ENCODE peak calls at places on chromosomes 5 and 9, in ten cellular contexts. One of them, this sample, is unnamed.

GRCh38 chr9:128420651-128421473 is at the start of gene CERCAM:
- DNase-seq in cardiac muscle cell: peak; percentile 80
- DNase-seq in gastrocnemius medialis: no peak
- DNase-seq in aorta: peak; percentile 91
- DNase-seq in GM23248: peak; percentile 83
- DNase-seq in SJSA1: peak; percentile 59
- DNase-seq in fibroblast of lung: no peak
- DNase-seq in neuronal stem cell: peak; percentile 48
- DNase-seq in A549: peak; percentile 49
- DNase-seq in heart left ventricle: peak; percentile 70
- DNase-seq in this sample: peak; percentile 53

GRCh38 chr9:84860423-84861115 is 191.0 kb downstream of the NTRK2 start:
- DNase-seq in cardiac muscle cell: no peak
- DNase-seq in gastrocnemius medialis: no peak
- DNase-seq in aorta: no peak
- DNase-seq in GM23248: no peak
- DNase-seq in SJSA1: no peak
- DNase-seq in fibroblast of lung: no peak
- DNase-seq in neuronal stem cell: no peak
- DNase-seq in A549: no peak
- DNase-seq in heart left ventricle: no peak
- DNase-seq in this sample: no peak

GRCh38 chr5:8238080-8238479 is 369.1 kb downstream of the MTRR start:
- DNase-seq in cardiac muscle cell: no peak
- DNase-seq in gastrocnemius medialis: no peak
- DNase-seq in aorta: no peak
- DNase-seq in GM23248: no peak
- DNase-seq in SJSA1: no peak
- DNase-seq in fibroblast of lung: no peak
- DNase-seq in neuronal stem cell: no peak
- DNase-seq in A549: no peak
- DNase-seq in heart left ventricle: no peak
- DNase-seq in this sample: no peak

GRCh38 chr5:60961685-60962084 is 16.7 kb downstream of the NDUFAF2 start:
- DNase-seq in cardiac muscle cell: no peak
- DNase-seq in gastrocnemius medialis: no peak
- DNase-seq in aorta: no peak
- DNase-seq in GM23248: peak; percentile 52
- DNase-seq in SJSA1: no peak
- DNase-seq in fibroblast of lung: peak; percentile 70
- DNase-seq in neuronal stem cell: no peak
- DNase-seq in A549: peak; percentile 10
- DNase-seq in heart left ventricle: no peak
- DNase-seq in this sample: no peak

GRCh38 chr5:74040811-74041491 is 415.0 kb downstream of the ARHGEF28 start:
- DNase-seq in cardiac muscle cell: no peak
- DNase-seq in gastrocnemius medialis: no peak
- DNase-seq in aorta: no peak
- DNase-seq in GM23248: peak; percentile 30
- DNase-seq in SJSA1: no peak
- DNase-seq in fibroblast of lung: no peak
- DNase-seq in neuronal stem cell: no peak
- DNase-seq in A549: no peak
- DNase-seq in heart left ventricle: no peak
- DNase-seq in this sample: no peak

GRCh38 chr5:169547508-169547907 is 36.1 kb upstream of the SPDL1 start:
- DNase-seq in cardiac muscle cell: peak; percentile 29
- DNase-seq in gastrocnemius medialis: no peak
- DNase-seq in aorta: no peak
- DNase-seq in GM23248: peak; percentile 83
- DNase-seq in SJSA1: no peak
- DNase-seq in fibroblast of lung: peak; percentile 12
- DNase-seq in neuronal stem cell: no peak
- DNase-seq in A549: no peak
- DNase-seq in heart left ventricle: no peak
- DNase-seq in this sample: no peak

GRCh38 chr9:69548676-69549075 is 123.5 kb downstream of the APBA1 start:
- DNase-seq in cardiac muscle cell: no peak
- DNase-seq in gastrocnemius medialis: no peak
- DNase-seq in aorta: no peak
- DNase-seq in GM23248: no peak
- DNase-seq in SJSA1: no peak
- DNase-seq in fibroblast of lung: no peak
- DNase-seq in neuronal stem cell: no peak
- DNase-seq in A549: no peak
- DNase-seq in heart left ventricle: no peak
- DNase-seq in this sample: no peak

GRCh38 chr5:168357881-168358280 is 66.4 kb downstream of the WWC1 start:
- DNase-seq in cardiac muscle cell: no peak
- DNase-seq in gastrocnemius medialis: no peak
- DNase-seq in aorta: no peak
- DNase-seq in GM23248: no peak
- DNase-seq in SJSA1: no peak
- DNase-seq in fibroblast of lung: no peak
- DNase-seq in neuronal stem cell: no peak
- DNase-seq in A549: no peak
- DNase-seq in heart left ventricle: no peak
- DNase-seq in this sample: no peak

DNA sequence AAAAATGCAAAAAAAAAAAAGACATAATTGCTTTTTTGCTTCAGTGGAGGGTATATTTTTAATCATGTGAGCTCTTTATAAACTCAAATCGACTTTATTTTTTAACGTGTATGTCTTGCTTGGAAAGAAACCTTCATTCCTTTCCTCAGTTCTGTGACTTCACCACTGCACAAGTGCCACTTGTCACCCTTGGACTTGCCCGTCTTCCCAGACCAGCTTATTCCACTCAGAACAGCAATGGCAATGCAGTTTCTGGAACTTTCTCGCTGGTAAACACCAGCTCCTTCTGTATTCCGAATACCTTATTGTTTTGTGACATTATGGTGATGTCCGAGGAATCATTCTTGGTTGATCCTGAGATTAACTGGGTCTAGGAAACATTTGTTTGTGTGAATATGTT is 440.5 kb upstream of the ADAMTS16 start:
- DNase-seq in cardiac muscle cell: no peak
- DNase-seq in gastrocnemius medialis: no peak
- DNase-seq in aorta: no peak
- DNase-seq in GM23248: no peak
- DNase-seq in SJSA1: no peak
- DNase-seq in fibroblast of lung: no peak
- DNase-seq in neuronal stem cell: no peak
- DNase-seq in A549: no peak
- DNase-seq in heart left ventricle: no peak
- DNase-seq in this sample: no peak
- H3K27ac ChIP-seq in cardiac muscle cell: no peak overlapping the region
- H3K27ac ChIP-seq in gastrocnemius medialis: no peak overlapping the region
- H3K27ac ChIP-seq in aorta: no peak overlapping the region
- H3K27ac ChIP-seq in GM23248: no peak overlapping the region
- H3K27ac ChIP-seq in SJSA1: no peak overlapping the region
- H3K27ac ChIP-seq in fibroblast of lung: no peak overlapping the region
- H3K27ac ChIP-seq in neuronal stem cell: no peak overlapping the region
- H3K27ac ChIP-seq in A549: no peak overlapping the region
- H3K27ac ChIP-seq in heart left ventricle: no peak overlapping the region
- H3K27ac ChIP-seq in this sample: no peak overlapping the region

GRCh38 chr9:129493714-129494047 is 127.2 kb downstream of the C9orf50 start:
- DNase-seq in cardiac muscle cell: no peak
- DNase-seq in gastrocnemius medialis: no peak
- DNase-seq in aorta: no peak
- DNase-seq in GM23248: no peak
- DNase-seq in SJSA1: no peak
- DNase-seq in fibroblast of lung: no peak
- DNase-seq in neuronal stem cell: no peak
- DNase-seq in A549: no peak
- DNase-seq in heart left ventricle: no peak
- DNase-seq in this sample: no peak

GRCh38 chr9:129493002-129493713 is 127.7 kb downstream of the C9orf50 start:
- DNase-seq in cardiac muscle cell: no peak
- DNase-seq in gastrocnemius medialis: peak; percentile 60
- DNase-seq in aorta: no peak
- DNase-seq in GM23248: no peak
- DNase-seq in SJSA1: no peak
- DNase-seq in fibroblast of lung: no peak
- DNase-seq in neuronal stem cell: no peak
- DNase-seq in A549: no peak
- DNase-seq in heart left ventricle: no peak
- DNase-seq in this sample: no peak

GRCh38 chr9:129489838-129490582 is 130.9 kb downstream of the C9orf50 start:
- DNase-seq in cardiac muscle cell: no peak
- DNase-seq in gastrocnemius medialis: no peak
- DNase-seq in aorta: no peak
- DNase-seq in GM23248: peak; percentile 55
- DNase-seq in SJSA1: no peak
- DNase-seq in fibroblast of lung: no peak
- DNase-seq in neuronal stem cell: no peak
- DNase-seq in A549: peak; percentile 68
- DNase-seq in heart left ventricle: peak; percentile 38
- DNase-seq in this sample: no peak

GRCh38 chr9:129491486-129491855 is 129.4 kb downstream of the C9orf50 start:
- DNase-seq in cardiac muscle cell: no peak
- DNase-seq in gastrocnemius medialis: no peak
- DNase-seq in aorta: peak; percentile 82
- DNase-seq in GM23248: no peak
- DNase-seq in SJSA1: no peak
- DNase-seq in fibroblast of lung: no peak
- DNase-seq in neuronal stem cell: no peak
- DNase-seq in A549: no peak
- DNase-seq in heart left ventricle: peak; percentile 79
- DNase-seq in this sample: no peak

DNA sequence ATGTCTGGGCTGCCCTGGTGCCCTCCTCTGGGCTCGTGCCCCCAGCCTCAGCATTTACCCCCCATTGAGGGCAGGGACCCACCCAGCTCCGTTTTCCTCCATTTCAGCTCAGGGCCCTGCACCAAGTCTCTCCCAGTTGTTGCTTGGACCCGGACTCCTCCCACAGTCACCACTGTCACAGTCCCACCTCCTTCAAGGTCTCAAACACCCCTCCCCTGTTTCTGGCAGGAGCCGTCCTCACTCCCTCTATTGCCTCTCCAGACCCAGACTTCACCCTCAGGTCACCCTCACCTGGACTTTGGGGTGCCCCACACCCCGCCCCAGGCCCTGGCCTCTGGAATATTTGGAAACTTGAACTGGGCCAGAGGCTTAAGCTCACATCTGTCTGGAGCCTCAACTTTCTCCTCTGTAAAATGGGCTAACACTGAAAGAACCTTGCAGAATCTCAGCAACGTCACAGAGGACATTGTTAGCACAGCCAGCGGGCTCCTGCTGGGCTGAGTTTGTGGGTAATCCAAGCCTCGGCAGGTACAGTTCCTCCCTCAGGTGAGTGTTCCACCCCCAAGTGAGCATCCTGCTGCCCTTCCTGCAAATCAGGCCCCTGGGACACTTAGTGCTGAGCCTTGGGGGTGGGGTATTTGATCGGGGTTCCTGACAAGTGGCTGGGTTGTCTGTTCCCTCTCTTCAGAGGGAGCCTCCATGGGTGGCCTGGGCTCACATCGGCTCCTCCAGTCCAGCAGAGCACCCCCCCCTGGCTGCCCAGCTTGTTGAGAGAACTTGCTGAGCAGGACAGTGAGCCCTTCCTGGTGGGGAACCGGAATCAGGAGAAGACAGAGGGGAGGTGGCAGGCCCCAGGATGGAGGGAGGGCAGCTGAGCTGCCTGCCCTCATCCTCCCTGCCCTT is 130.1 kb downstream of the C9orf50 start:
- DNase-seq in cardiac muscle cell: no peak
- DNase-seq in gastrocnemius medialis: no peak
- DNase-seq in aorta: no peak
- DNase-seq in GM23248: peak; percentile 38
- DNase-seq in SJSA1: peak; percentile 76
- DNase-seq in fibroblast of lung: no peak
- DNase-seq in neuronal stem cell: no peak
- DNase-seq in A549: peak; percentile 64
- DNase-seq in heart left ventricle: peak; percentile 52
- DNase-seq in this sample: no peak
- H3K4me3 ChIP-seq in cardiac muscle cell: no peak overlapping the region
- H3K4me3 ChIP-seq in gastrocnemius medialis: no peak overlapping the region
- H3K4me3 ChIP-seq in aorta: no peak overlapping the region
- H3K4me3 ChIP-seq in GM23248: peak overlapping the region; percentile 70
- H3K4me3 ChIP-seq in SJSA1: peak overlapping the region; percentile 2
- H3K4me3 ChIP-seq in fibroblast of lung: peak overlapping the region; percentile 48
- H3K4me3 ChIP-seq in neuronal stem cell: peak overlapping the region; percentile 29
- H3K4me3 ChIP-seq in A549: peak overlapping the region; percentile 41
- H3K4me3 ChIP-seq in heart left ventricle: peak overlapping the region; percentile 59
- H3K4me3 ChIP-seq in this sample: no peak overlapping the region

GRCh38 chr5:82334856-82335255 is 56.7 kb upstream of the RPS23 start:
- DNase-seq in cardiac muscle cell: peak; percentile 91
- DNase-seq in gastrocnemius medialis: no peak
- DNase-seq in aorta: no peak
- DNase-seq in GM23248: peak; percentile 88
- DNase-seq in SJSA1: no peak
- DNase-seq in fibroblast of lung: peak; percentile 84
- DNase-seq in neuronal stem cell: no peak
- DNase-seq in A549: no peak
- DNase-seq in heart left ventricle: no peak
- DNase-seq in this sample: no peak

GRCh38 chr5:82332889-82333619 is 54.9 kb upstream of the RPS23 start:
- DNase-seq in cardiac muscle cell: no peak
- DNase-seq in gastrocnemius medialis: no peak
- DNase-seq in aorta: no peak
- DNase-seq in GM23248: peak; percentile 67
- DNase-seq in SJSA1: no peak
- DNase-seq in fibroblast of lung: no peak
- DNase-seq in neuronal stem cell: no peak
- DNase-seq in A549: no peak
- DNase-seq in heart left ventricle: no peak
- DNase-seq in this sample: no peak

GRCh38 chr5:82336566-82337351 is 58.6 kb upstream of the RPS23 start:
- DNase-seq in cardiac muscle cell: no peak
- DNase-seq in gastrocnemius medialis: no peak
- DNase-seq in aorta: no peak
- DNase-seq in GM23248: peak; percentile 31
- DNase-seq in SJSA1: no peak
- DNase-seq in fibroblast of lung: no peak
- DNase-seq in neuronal stem cell: no peak
- DNase-seq in A549: no peak
- DNase-seq in heart left ventricle: no peak
- DNase-seq in this sample: no peak

GRCh38 chr5:82334085-82334680 is 56.0 kb upstream of the RPS23 start:
- DNase-seq in cardiac muscle cell: no peak
- DNase-seq in gastrocnemius medialis: no peak
- DNase-seq in aorta: no peak
- DNase-seq in GM23248: peak; percentile 42
- DNase-seq in SJSA1: no peak
- DNase-seq in fibroblast of lung: no peak
- DNase-seq in neuronal stem cell: no peak
- DNase-seq in A549: no peak
- DNase-seq in heart left ventricle: no peak
- DNase-seq in this sample: no peak

GRCh38 chr5:82335807-82336206 is 57.7 kb upstream of the RPS23 start:
- DNase-seq in cardiac muscle cell: no peak
- DNase-seq in gastrocnemius medialis: peak; percentile 71
- DNase-seq in aorta: peak; percentile 80
- DNase-seq in GM23248: peak; percentile 66
- DNase-seq in SJSA1: no peak
- DNase-seq in fibroblast of lung: no peak
- DNase-seq in neuronal stem cell: no peak
- DNase-seq in A549: no peak
- DNase-seq in heart left ventricle: no peak
- DNase-seq in this sample: no peak
- H3K27ac ChIP-seq in cardiac muscle cell: peak overlapping the region; percentile 100
- H3K27ac ChIP-seq in gastrocnemius medialis: peak overlapping the region; percentile 90
- H3K27ac ChIP-seq in aorta: peak overlapping the region; percentile 100
- H3K27ac ChIP-seq in GM23248: peak overlapping the region; percentile 88
- H3K27ac ChIP-seq in SJSA1: peak overlapping the region; percentile 66
- H3K27ac ChIP-seq in fibroblast of lung: peak overlapping the region; percentile 1
- H3K27ac ChIP-seq in neuronal stem cell: no peak overlapping the region
- H3K27ac ChIP-seq in A549: no peak overlapping the region
- H3K27ac ChIP-seq in heart left ventricle: no peak overlapping the region
- H3K27ac ChIP-seq in this sample: no peak overlapping the region

DNA sequence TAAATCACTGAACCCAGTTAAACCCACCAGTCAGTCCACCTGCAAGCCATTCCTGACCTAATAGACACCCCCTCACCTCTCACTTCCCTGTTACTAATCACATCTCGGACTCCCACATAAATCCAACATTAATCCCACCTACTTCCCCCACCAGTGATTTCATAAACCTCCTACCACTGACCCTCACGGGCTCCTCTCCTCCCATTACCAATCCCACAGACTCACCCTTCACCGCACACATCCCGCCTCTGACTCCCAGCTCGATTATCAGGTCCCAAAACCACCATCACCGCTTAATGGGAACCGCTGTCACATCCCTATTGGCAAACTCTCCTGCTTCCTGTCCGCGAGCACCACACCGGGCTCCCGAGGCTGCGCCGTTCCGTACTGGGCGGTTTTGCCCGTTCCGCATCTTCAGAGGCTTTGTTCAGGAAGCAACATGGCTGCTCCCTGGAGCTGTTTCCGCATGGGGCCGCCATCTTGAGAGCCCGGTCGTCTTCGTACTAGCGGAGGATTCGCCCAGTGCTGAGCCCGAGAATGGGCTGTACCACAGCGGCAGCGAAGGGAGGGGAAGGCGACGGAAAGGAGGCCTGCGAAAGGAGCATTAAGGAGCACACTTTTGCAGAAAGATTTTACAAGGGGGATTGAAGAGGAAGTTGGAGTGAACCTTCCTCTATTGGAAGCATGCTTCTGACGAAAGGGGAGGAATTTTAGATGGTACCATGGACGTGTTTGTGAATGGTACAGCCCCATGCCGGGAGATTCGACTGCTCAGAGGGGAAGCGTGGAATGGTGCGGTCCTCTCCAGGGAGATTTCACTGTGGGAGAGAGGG is at the start of gene ZNF300:
- DNase-seq in cardiac muscle cell: peak; percentile 93
- DNase-seq in gastrocnemius medialis: peak; percentile 63
- DNase-seq in aorta: peak; percentile 95
- DNase-seq in GM23248: peak; percentile 96
- DNase-seq in SJSA1: peak; percentile 95
- DNase-seq in fibroblast of lung: peak; percentile 97
- DNase-seq in neuronal stem cell: peak; percentile 87
- DNase-seq in A549: peak; percentile 96
- DNase-seq in heart left ventricle: peak; percentile 86
- DNase-seq in this sample: peak; percentile 41
- H3K4me3 ChIP-seq in cardiac muscle cell: peak within 1 kb of the TSS; percentile 43
- H3K4me3 ChIP-seq in gastrocnemius medialis: peak within 1 kb of the TSS; percentile 65
- H3K4me3 ChIP-seq in aorta: peak within 1 kb of the TSS; percentile 58
- H3K4me3 ChIP-seq in GM23248: peak within 1 kb of the TSS; percentile 86
- H3K4me3 ChIP-seq in SJSA1: peak within 1 kb of the TSS; percentile 42
- H3K4me3 ChIP-seq in fibroblast of lung: peak within 1 kb of the TSS; percentile 78
- H3K4me3 ChIP-seq in neuronal stem cell: peak within 1 kb of the TSS; percentile 77
- H3K4me3 ChIP-seq in A549: peak within 1 kb of the TSS; percentile 64
- H3K4me3 ChIP-seq in heart left ventricle: peak within 1 kb of the TSS; percentile 71
- H3K4me3 ChIP-seq in this sample: peak within 1 kb of the TSS; percentile 40

This sample was measured in CD8-positive, alpha-beta T cell.